ENCODE peak calls at places on chromosomes 3 and 15, in ten cellular contexts. O is stomach, I is H1, G is upper lobe of left lung, C is sigmoid colon, W is SK-N-SH, U is transverse colon, Z is tibial nerve, B is K562, T is suprapubic skin. R is an unnamed sample. For H3K4me1 and H3K36me3, the result is how much of the 10 kb centered on the place peaks cover.

GRCh38 chr3:72890166-72890925 is 2.5 kb downstream of the GXYLT2 start:
- DNase-seq in O (no peak), I (no peak), G (no peak), C (no peak), W (no peak), U (no peak), Z (no peak), B (no peak), T (no peak), R (no peak)

GRCh38 chr3:183560607-183561006 is 5.1 kb upstream of the KLHL6 start:
- DNase-seq in O (no peak), I (no peak), G (peak), C (no peak), W (no peak), U (no peak), Z (no peak), B (no peak), T (no peak), R (no peak)

GRCh38 chr3:193857996-193858395 is 265.0 kb downstream of the OPA1 start:
- DNase-seq in O (no peak), I (no peak), G (peak), C (peak), W (no peak), U (no peak), Z (peak), B (no peak), T (no peak), R (no peak)

GRCh38 chr3:46276497-46277099 is 34.3 kb downstream of the CCR3 start:
- DNase-seq in O (peak), I (peak), G (peak), C (peak), W (peak), U (peak), Z (peak), B (peak), T (peak), R (no peak)

GRCh38 chr3:126391631-126392030 is 3.1 kb upstream of the CFAP100 start:
- DNase-seq in O (peak), I (no peak), G (no peak), C (peak), W (peak), U (no peak), Z (no peak), B (no peak), T (no peak), R (no peak)

GRCh38 chr3:196163687-196164493 is 47.3 kb downstream of the ZDHHC19 start:
- DNase-seq in O (no peak), I (no peak), G (peak), C (no peak), W (peak), U (peak), Z (no peak), B (peak), T (no peak), R (peak)

GRCh38 chr15:62798536-62798935 is 244.0 kb upstream of the TPM1 start:
- DNase-seq in O (no peak), I (no peak), G (no peak), C (no peak), W (no peak), U (no peak), Z (no peak), B (no peak), T (no peak), R (no peak)

GRCh38 chr3:146085678-146086077 is 75.3 kb downstream of the PLOD2 start:
- DNase-seq in O (no peak), I (no peak), G (no peak), C (no peak), W (no peak), U (no peak), Z (no peak), B (no peak), T (no peak), R (no peak)

GRCh38 chr15:101676965-101677364 is 24.8 kb upstream of the TM2D3 start:
- DNase-seq in O (no peak), I (no peak), G (no peak), C (no peak), W (no peak), U (no peak), Z (no peak), B (no peak), T (no peak), R (no peak)

GRCh38 chr15:70852501-70853269 is 1.3 kb downstream of the LARP6 start:
- DNase-seq in O (no peak), I (no peak), G (no peak), C (no peak), W (no peak), U (no peak), Z (no peak), B (no peak), T (no peak), R (no peak)

GRCh38 chr3:78979083-78979482 is 788.7 kb downstream of the ROBO1 start:
- DNase-seq in O (no peak), I (no peak), G (no peak), C (no peak), W (no peak), U (no peak), Z (no peak), B (no peak), T (no peak), R (no peak)

GRCh38 chr15:63601026-63601726 is 4.0 kb downstream of the FBXL22 start:
- DNase-seq in O (no peak), I (peak), G (no peak), C (peak), W (peak), U (peak), Z (no peak), B (no peak), T (peak), R (peak)

GRCh38 chr3:48561045-48561736 is 2.4 kb downstream of the UCN2 start:
- DNase-seq in O (peak), I (peak), G (peak), C (peak), W (peak), U (peak), Z (no peak), B (peak), T (no peak), R (peak)

GRCh38 chr3:195556390-195556789 is 13.3 kb upstream of the PPP1R2 start:
- DNase-seq in O (no peak), I (no peak), G (no peak), C (no peak), W (no peak), U (peak), Z (no peak), B (peak), T (no peak), R (no peak)

GRCh38 chr3:128591728-128592426 is 58.7 kb downstream of the RPN1 start:
- DNase-seq in O (no peak), I (no peak), G (peak), C (no peak), W (no peak), U (no peak), Z (no peak), B (no peak), T (no peak), R (no peak)

GRCh38 chr3:162586591-162586990 is 1090.0 kb downstream of the OTOL1 start:
- DNase-seq in O (no peak), I (no peak), G (no peak), C (no peak), W (no peak), U (no peak), Z (no peak), B (no peak), T (no peak), R (no peak)
- TF ChIP-seq EP300 in O (no peak), I (no peak), G (no peak), C (no peak), W (no peak), U (no peak), Z (no peak), B (no peak), T (no peak), R (no peak)

GRCh38 chr3:52220380-52221026 is 4.9 kb downstream of the TLR9 start:
- DNase-seq in O (peak), I (peak), G (peak), C (peak), W (peak), U (peak), Z (peak), B (peak), T (peak), R (peak)

GRCh38 chr3:52221141-52221562 is 4.3 kb downstream of the TLR9 start:
- DNase-seq in O (no peak), I (peak), G (no peak), C (no peak), W (no peak), U (no peak), Z (no peak), B (no peak), T (peak), R (no peak)

GRCh38 chr3:52223449-52224408 is 1.7 kb downstream of the TLR9 start:
- DNase-seq in O (no peak), I (no peak), G (no peak), C (no peak), W (no peak), U (no peak), Z (no peak), B (no peak), T (peak), R (no peak)

GRCh38 chr3:52221563-52222318 is 3.7 kb downstream of the TLR9 start:
- DNase-seq in O (no peak), I (peak), G (peak), C (no peak), W (no peak), U (no peak), Z (no peak), B (no peak), T (peak), R (peak)

GRCh38 chr3:52222319-52223221 is 2.9 kb downstream of the TLR9 start:
- DNase-seq in O (no peak), I (no peak), G (no peak), C (no peak), W (no peak), U (no peak), Z (no peak), B (no peak), T (peak), R (peak)
- H3K4me1 ChIP-seq in O (under half), I (under half), G (under half), C (under half), W (under half), U (under half), Z (under half), B (under half), T (under half), R (under half)

DNA sequence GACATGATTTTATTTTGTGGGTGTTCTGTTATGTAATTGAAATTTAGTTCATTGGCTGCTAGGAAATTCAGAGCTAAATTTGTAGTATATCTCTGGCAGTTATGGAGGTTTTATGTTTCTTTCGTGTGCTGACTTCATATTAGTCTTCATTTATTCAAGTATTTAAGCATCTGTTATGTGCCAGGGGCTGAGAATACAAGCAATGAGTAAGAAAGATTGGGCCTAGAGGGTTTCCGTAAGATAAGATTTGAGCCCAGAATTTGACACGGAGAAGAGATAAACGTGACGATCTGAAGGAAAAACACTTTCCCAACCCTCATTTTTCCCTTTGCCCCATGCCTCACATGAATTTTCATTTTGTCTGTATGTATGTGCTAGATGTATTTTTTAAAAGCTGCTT is 75.1 kb upstream of the ACKR4 start:
- DNase-seq in O (no peak), I (no peak), G (no peak), C (no peak), W (no peak), U (no peak), Z (no peak), B (no peak), T (no peak), R (no peak)
- H3K36me3 ChIP-seq in O (under half), I (half or more), G (under half), C (under half), W (half or more), U (under half), Z (half or more), B (under half), T (half or more), R (under half)

GRCh38 chr3:41688595-41689380 is 273.1 kb downstream of the ULK4 start:
- DNase-seq in O (no peak), I (no peak), G (no peak), C (no peak), W (no peak), U (no peak), Z (no peak), B (no peak), T (no peak), R (no peak)

GRCh38 chr3:41698931-41699330 is 263.0 kb downstream of the ULK4 start:
- DNase-seq in O (no peak), I (no peak), G (no peak), C (no peak), W (no peak), U (no peak), Z (no peak), B (no peak), T (no peak), R (no peak)

GRCh38 chr3:41697702-41698101 is 264.2 kb downstream of the ULK4 start:
- DNase-seq in O (no peak), I (no peak), G (no peak), C (no peak), W (no peak), U (no peak), Z (no peak), B (no peak), T (no peak), R (no peak)

GRCh38 chr3:41690766-41691563 is 270.9 kb downstream of the ULK4 start:
- DNase-seq in O (no peak), I (no peak), G (no peak), C (no peak), W (no peak), U (peak), Z (no peak), B (no peak), T (no peak), R (no peak)

DNA sequence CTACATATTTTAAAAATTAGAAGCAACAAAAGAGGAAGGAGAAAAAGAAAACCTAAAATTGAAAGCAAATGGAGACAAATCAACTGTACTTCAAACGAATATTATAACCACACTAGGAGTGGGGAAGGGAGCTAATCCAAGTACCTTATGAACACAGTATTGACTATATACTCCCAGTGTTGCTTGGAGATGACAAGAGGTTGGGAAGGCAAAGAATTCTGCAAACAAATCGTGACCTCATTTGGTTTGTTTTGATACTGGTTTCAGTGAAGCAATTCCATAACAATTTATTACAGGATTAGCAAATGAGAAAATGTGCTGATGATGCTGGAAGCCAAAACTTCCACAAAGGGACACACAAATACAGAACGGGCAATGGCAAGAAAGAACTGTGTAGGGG is 268.1 kb downstream of the ULK4 start:
- DNase-seq in O (no peak), I (no peak), G (no peak), C (no peak), W (no peak), U (no peak), Z (no peak), B (no peak), T (no peak), R (no peak)
- TF ChIP-seq EP300 in O (no peak), I (no peak), G (no peak), C (no peak), W (no peak), U (no peak), Z (no peak), B (no peak), T (no peak), R (no peak)